ENCODE peak calls at places on chromosomes 3 and 15, in ten cellular contexts. One of them, this sample, is unnamed.
A peak's percentile ranks its signal among the peaks of the same experiment; 100 is the strongest.

GRCh38 chr3:38054166-38054991 is 15.4 kb downstream of the DLEC1 start:
- DNase-seq in activated CD4-positive, alpha-beta T cell treated with anti-CD3 and anti-CD28 coated beads for 48 hours: no peak
- DNase-seq in stimulated activated CD4-positive, alpha-beta T cell treated with anti-CD3 and anti-CD28 coated beads, Interleukin-1b, Interleukin-23, amount 100 ng/mL, for 1 hour: no peak
- DNase-seq in germinal center: no peak
- DNase-seq in NAMALWA: no peak
- DNase-seq in MV-4-11: no peak
- DNase-seq in fibroblast of lung: no peak
- DNase-seq in HL-60: no peak
- DNase-seq in HT-29: no peak
- DNase-seq in AG20443: no peak
- DNase-seq in this sample: no peak

GRCh38 chr3:119639494-119640350 is 20.7 kb downstream of the POPDC2 start:
- DNase-seq in MV-4-11: no peak
- DNase-seq in stimulated activated CD4-positive, alpha-beta T cell treated with anti-CD3 and anti-CD28 coated beads, Interleukin-1b, Interleukin-23, amount 100 ng/mL, for 1 hour: no peak
- DNase-seq in HT-29: no peak
- DNase-seq in fibroblast of lung: no peak
- DNase-seq in germinal center: no peak
- DNase-seq in NAMALWA: no peak
- DNase-seq in HL-60: no peak
- DNase-seq in activated CD4-positive, alpha-beta T cell treated with anti-CD3 and anti-CD28 coated beads for 48 hours: peak; percentile 20
- DNase-seq in AG20443: no peak
- DNase-seq in this sample: no peak

GRCh38 chr3:25820372-25820771 is 30.5 kb downstream of the OXSM start:
- DNase-seq in HT-29: no peak
- DNase-seq in AG20443: peak; percentile 82
- DNase-seq in NAMALWA: peak; percentile 24
- DNase-seq in activated CD4-positive, alpha-beta T cell treated with anti-CD3 and anti-CD28 coated beads for 48 hours: no peak
- DNase-seq in MV-4-11: no peak
- DNase-seq in HL-60: no peak
- DNase-seq in fibroblast of lung: peak; percentile 99
- DNase-seq in germinal center: no peak
- DNase-seq in stimulated activated CD4-positive, alpha-beta T cell treated with anti-CD3 and anti-CD28 coated beads, Interleukin-1b, Interleukin-23, amount 100 ng/mL, for 1 hour: no peak
- DNase-seq in this sample: no peak

GRCh38 chr3:112778298-112779008 is 68.2 kb downstream of the CD200R1L start:
- DNase-seq in stimulated activated CD4-positive, alpha-beta T cell treated with anti-CD3 and anti-CD28 coated beads, Interleukin-1b, Interleukin-23, amount 100 ng/mL, for 1 hour: no peak
- DNase-seq in MV-4-11: peak; percentile 31
- DNase-seq in HT-29: no peak
- DNase-seq in fibroblast of lung: peak; percentile 92
- DNase-seq in HL-60: no peak
- DNase-seq in germinal center: no peak
- DNase-seq in NAMALWA: no peak
- DNase-seq in AG20443: peak; percentile 55
- DNase-seq in activated CD4-positive, alpha-beta T cell treated with anti-CD3 and anti-CD28 coated beads for 48 hours: no peak
- DNase-seq in this sample: no peak

GRCh38 chr3:21672303-21672702 is 78.7 kb downstream of the ZNF385D start:
- DNase-seq in MV-4-11: no peak
- DNase-seq in stimulated activated CD4-positive, alpha-beta T cell treated with anti-CD3 and anti-CD28 coated beads, Interleukin-1b, Interleukin-23, amount 100 ng/mL, for 1 hour: no peak
- DNase-seq in HT-29: no peak
- DNase-seq in NAMALWA: no peak
- DNase-seq in HL-60: no peak
- DNase-seq in activated CD4-positive, alpha-beta T cell treated with anti-CD3 and anti-CD28 coated beads for 48 hours: no peak
- DNase-seq in fibroblast of lung: peak; percentile 90
- DNase-seq in germinal center: no peak
- DNase-seq in AG20443: peak; percentile 83
- DNase-seq in this sample: no peak

GRCh38 chr3:141876381-141876890 is at the start of gene ATP1B3:
- DNase-seq in MV-4-11: peak; percentile 77
- DNase-seq in activated CD4-positive, alpha-beta T cell treated with anti-CD3 and anti-CD28 coated beads for 48 hours: peak; percentile 88
- DNase-seq in NAMALWA: peak; percentile 89
- DNase-seq in HL-60: no peak
- DNase-seq in HT-29: peak; percentile 82
- DNase-seq in fibroblast of lung: peak; percentile 76
- DNase-seq in germinal center: peak; percentile 93
- DNase-seq in stimulated activated CD4-positive, alpha-beta T cell treated with anti-CD3 and anti-CD28 coated beads, Interleukin-1b, Interleukin-23, amount 100 ng/mL, for 1 hour: peak; percentile 61
- DNase-seq in AG20443: peak; percentile 96
- DNase-seq in this sample: peak; percentile 94

GRCh38 chr3:37068031-37068430 is 74.7 kb downstream of the MLH1 start:
- DNase-seq in NAMALWA: no peak
- DNase-seq in germinal center: no peak
- DNase-seq in fibroblast of lung: no peak
- DNase-seq in HL-60: no peak
- DNase-seq in HT-29: no peak
- DNase-seq in stimulated activated CD4-positive, alpha-beta T cell treated with anti-CD3 and anti-CD28 coated beads, Interleukin-1b, Interleukin-23, amount 100 ng/mL, for 1 hour: no peak
- DNase-seq in AG20443: no peak
- DNase-seq in activated CD4-positive, alpha-beta T cell treated with anti-CD3 and anti-CD28 coated beads for 48 hours: no peak
- DNase-seq in MV-4-11: no peak
- DNase-seq in this sample: no peak

GRCh38 chr3:155748611-155749365 is 3.9 kb upstream of the PLCH1 start:
- DNase-seq in NAMALWA: no peak
- DNase-seq in fibroblast of lung: no peak
- DNase-seq in HT-29: peak; percentile 60
- DNase-seq in MV-4-11: no peak
- DNase-seq in activated CD4-positive, alpha-beta T cell treated with anti-CD3 and anti-CD28 coated beads for 48 hours: no peak
- DNase-seq in AG20443: no peak
- DNase-seq in HL-60: no peak
- DNase-seq in germinal center: no peak
- DNase-seq in stimulated activated CD4-positive, alpha-beta T cell treated with anti-CD3 and anti-CD28 coated beads, Interleukin-1b, Interleukin-23, amount 100 ng/mL, for 1 hour: no peak
- DNase-seq in this sample: no peak

GRCh38 chr3:107283948-107284347 is 93.3 kb upstream of the CCDC54 start:
- DNase-seq in activated CD4-positive, alpha-beta T cell treated with anti-CD3 and anti-CD28 coated beads for 48 hours: no peak
- DNase-seq in NAMALWA: no peak
- DNase-seq in germinal center: no peak
- DNase-seq in MV-4-11: no peak
- DNase-seq in HT-29: no peak
- DNase-seq in HL-60: no peak
- DNase-seq in fibroblast of lung: no peak
- DNase-seq in AG20443: no peak
- DNase-seq in stimulated activated CD4-positive, alpha-beta T cell treated with anti-CD3 and anti-CD28 coated beads, Interleukin-1b, Interleukin-23, amount 100 ng/mL, for 1 hour: no peak
- DNase-seq in this sample: no peak

GRCh38 chr15:83717010-83717409 is 63.1 kb downstream of the ADAMTSL3 start:
- DNase-seq in AG20443: no peak
- DNase-seq in fibroblast of lung: no peak
- DNase-seq in HT-29: no peak
- DNase-seq in NAMALWA: no peak
- DNase-seq in MV-4-11: no peak
- DNase-seq in HL-60: no peak
- DNase-seq in germinal center: no peak
- DNase-seq in activated CD4-positive, alpha-beta T cell treated with anti-CD3 and anti-CD28 coated beads for 48 hours: no peak
- DNase-seq in stimulated activated CD4-positive, alpha-beta T cell treated with anti-CD3 and anti-CD28 coated beads, Interleukin-1b, Interleukin-23, amount 100 ng/mL, for 1 hour: no peak
- DNase-seq in this sample: no peak

GRCh38 chr15:31062310-31062964 is 39.1 kb downstream of the TRPM1 start:
- DNase-seq in NAMALWA: no peak
- DNase-seq in HL-60: no peak
- DNase-seq in MV-4-11: no peak
- DNase-seq in germinal center: no peak
- DNase-seq in HT-29: no peak
- DNase-seq in fibroblast of lung: no peak
- DNase-seq in stimulated activated CD4-positive, alpha-beta T cell treated with anti-CD3 and anti-CD28 coated beads, Interleukin-1b, Interleukin-23, amount 100 ng/mL, for 1 hour: no peak
- DNase-seq in AG20443: peak; percentile 48
- DNase-seq in activated CD4-positive, alpha-beta T cell treated with anti-CD3 and anti-CD28 coated beads for 48 hours: no peak
- DNase-seq in this sample: no peak

GRCh38 chr15:68470049-68470738 is 38.2 kb upstream of the ITGA11 start:
- DNase-seq in AG20443: no peak
- DNase-seq in fibroblast of lung: no peak
- DNase-seq in stimulated activated CD4-positive, alpha-beta T cell treated with anti-CD3 and anti-CD28 coated beads, Interleukin-1b, Interleukin-23, amount 100 ng/mL, for 1 hour: no peak
- DNase-seq in germinal center: no peak
- DNase-seq in HL-60: no peak
- DNase-seq in activated CD4-positive, alpha-beta T cell treated with anti-CD3 and anti-CD28 coated beads for 48 hours: no peak
- DNase-seq in MV-4-11: no peak
- DNase-seq in HT-29: no peak
- DNase-seq in NAMALWA: no peak
- DNase-seq in this sample: no peak

GRCh38 chr3:42610978-42611377 is 10.5 kb downstream of the NKTR start:
- DNase-seq in NAMALWA: no peak
- DNase-seq in AG20443: no peak
- DNase-seq in stimulated activated CD4-positive, alpha-beta T cell treated with anti-CD3 and anti-CD28 coated beads, Interleukin-1b, Interleukin-23, amount 100 ng/mL, for 1 hour: no peak
- DNase-seq in activated CD4-positive, alpha-beta T cell treated with anti-CD3 and anti-CD28 coated beads for 48 hours: no peak
- DNase-seq in germinal center: no peak
- DNase-seq in HL-60: no peak
- DNase-seq in HT-29: no peak
- DNase-seq in MV-4-11: no peak
- DNase-seq in fibroblast of lung: no peak
- DNase-seq in this sample: no peak

GRCh38 chr3:40044487-40044886 is 235.1 kb downstream of the MYRIP start:
- DNase-seq in activated CD4-positive, alpha-beta T cell treated with anti-CD3 and anti-CD28 coated beads for 48 hours: no peak
- DNase-seq in fibroblast of lung: no peak
- DNase-seq in NAMALWA: no peak
- DNase-seq in germinal center: no peak
- DNase-seq in HL-60: no peak
- DNase-seq in HT-29: no peak
- DNase-seq in AG20443: peak; percentile 83
- DNase-seq in stimulated activated CD4-positive, alpha-beta T cell treated with anti-CD3 and anti-CD28 coated beads, Interleukin-1b, Interleukin-23, amount 100 ng/mL, for 1 hour: no peak
- DNase-seq in MV-4-11: no peak
- DNase-seq in this sample: no peak

GRCh38 chr3:32972482-32973146 is 21.2 kb downstream of the CCR4 start:
- DNase-seq in germinal center: no peak
- DNase-seq in stimulated activated CD4-positive, alpha-beta T cell treated with anti-CD3 and anti-CD28 coated beads, Interleukin-1b, Interleukin-23, amount 100 ng/mL, for 1 hour: no peak
- DNase-seq in HL-60: no peak
- DNase-seq in AG20443: no peak
- DNase-seq in activated CD4-positive, alpha-beta T cell treated with anti-CD3 and anti-CD28 coated beads for 48 hours: no peak
- DNase-seq in fibroblast of lung: no peak
- DNase-seq in MV-4-11: no peak
- DNase-seq in NAMALWA: no peak
- DNase-seq in HT-29: no peak
- DNase-seq in this sample: no peak

GRCh38 chr15:51735611-51736010 is 1.8 kb downstream of the LYSMD2 start:
- DNase-seq in fibroblast of lung: no peak
- DNase-seq in germinal center: no peak
- DNase-seq in MV-4-11: no peak
- DNase-seq in HT-29: no peak
- DNase-seq in HL-60: no peak
- DNase-seq in stimulated activated CD4-positive, alpha-beta T cell treated with anti-CD3 and anti-CD28 coated beads, Interleukin-1b, Interleukin-23, amount 100 ng/mL, for 1 hour: no peak
- DNase-seq in activated CD4-positive, alpha-beta T cell treated with anti-CD3 and anti-CD28 coated beads for 48 hours: peak; percentile 48
- DNase-seq in NAMALWA: peak; percentile 29
- DNase-seq in AG20443: no peak
- DNase-seq in this sample: no peak

This sample was measured in upper lobe of right lung.